ENCODE peak calls at places on chromosomes 1 and 21, in nine cellular contexts. One of them, this sample, is unnamed.

GRCh38 chr21:20443558-20444155 is 554.6 kb upstream of the NCAM2 start:
- DNase-seq in H9: no peak
- DNase-seq in fibroblast of the aortic adventitia: no peak
- DNase-seq in CD8-positive, alpha-beta T cell: no peak
- DNase-seq in RWPE1: no peak
- DNase-seq in Caco-2: no peak
- DNase-seq in Calu3: no peak
- DNase-seq in progenitor cell of endocrine pancreas: no peak
- DNase-seq in upper lobe of right lung: no peak
- DNase-seq in this sample: no peak

GRCh38 chr1:84370266-84370665 is 28.0 kb upstream of the DNASE2B start:
- DNase-seq in fibroblast of the aortic adventitia: no peak
- DNase-seq in RWPE1: no peak
- DNase-seq in Caco-2: no peak
- DNase-seq in upper lobe of right lung: no peak
- DNase-seq in H9: no peak
- DNase-seq in CD8-positive, alpha-beta T cell: no peak
- DNase-seq in Calu3: no peak
- DNase-seq in progenitor cell of endocrine pancreas: no peak
- DNase-seq in this sample: no peak

GRCh38 chr1:8222789-8223188 is 95.1 kb upstream of the SLC45A1 start:
- DNase-seq in upper lobe of right lung: no peak
- DNase-seq in fibroblast of the aortic adventitia: no peak
- DNase-seq in progenitor cell of endocrine pancreas: no peak
- DNase-seq in CD8-positive, alpha-beta T cell: no peak
- DNase-seq in RWPE1: no peak
- DNase-seq in H9: no peak
- DNase-seq in Calu3: no peak
- DNase-seq in Caco-2: no peak
- DNase-seq in this sample: no peak

GRCh38 chr1:182340233-182341058 is 51.1 kb downstream of the GLUL start:
- DNase-seq in upper lobe of right lung: no peak
- DNase-seq in RWPE1: no peak
- DNase-seq in Caco-2: no peak
- DNase-seq in progenitor cell of endocrine pancreas: no peak
- DNase-seq in fibroblast of the aortic adventitia: no peak
- DNase-seq in H9: no peak
- DNase-seq in CD8-positive, alpha-beta T cell: no peak
- DNase-seq in Calu3: no peak
- DNase-seq in this sample: no peak

GRCh38 chr1:116382857-116383256 is 9.8 kb downstream of the ATP1A1 start:
- DNase-seq in Calu3: no peak
- DNase-seq in CD8-positive, alpha-beta T cell: no peak
- DNase-seq in RWPE1: no peak
- DNase-seq in Caco-2: no peak
- DNase-seq in fibroblast of the aortic adventitia: no peak
- DNase-seq in progenitor cell of endocrine pancreas: no peak
- DNase-seq in upper lobe of right lung: no peak
- DNase-seq in H9: no peak
- DNase-seq in this sample: no peak

GRCh38 chr1:152539901-152540300 is 25.6 kb downstream of the CRCT1 start:
- DNase-seq in fibroblast of the aortic adventitia: no peak
- DNase-seq in progenitor cell of endocrine pancreas: no peak
- DNase-seq in Calu3: no peak
- DNase-seq in H9: no peak
- DNase-seq in upper lobe of right lung: no peak
- DNase-seq in Caco-2: no peak
- DNase-seq in RWPE1: no peak
- DNase-seq in CD8-positive, alpha-beta T cell: no peak
- DNase-seq in this sample: no peak

GRCh38 chr1:205802060-205802459 is 10.9 kb downstream of the SLC41A1 start:
- DNase-seq in CD8-positive, alpha-beta T cell: no peak
- DNase-seq in fibroblast of the aortic adventitia: no peak
- DNase-seq in H9: no peak
- DNase-seq in Caco-2: no peak
- DNase-seq in progenitor cell of endocrine pancreas: no peak
- DNase-seq in Calu3: no peak
- DNase-seq in RWPE1: no peak
- DNase-seq in upper lobe of right lung: no peak
- DNase-seq in this sample: no peak

GRCh38 chr1:34425785-34426184 is 249.1 kb downstream of the C1orf94 start:
- DNase-seq in H9: no peak
- DNase-seq in upper lobe of right lung: no peak
- DNase-seq in Caco-2: no peak
- DNase-seq in fibroblast of the aortic adventitia: no peak
- DNase-seq in CD8-positive, alpha-beta T cell: no peak
- DNase-seq in RWPE1: no peak
- DNase-seq in Calu3: no peak
- DNase-seq in progenitor cell of endocrine pancreas: no peak
- DNase-seq in this sample: no peak

GRCh38 chr1:24961334-24961733 is 31.3 kb upstream of the RUNX3 start:
- DNase-seq in RWPE1: no peak
- DNase-seq in H9: no peak
- DNase-seq in Caco-2: no peak
- DNase-seq in upper lobe of right lung: no peak
- DNase-seq in fibroblast of the aortic adventitia: no peak
- DNase-seq in progenitor cell of endocrine pancreas: no peak
- DNase-seq in Calu3: no peak
- DNase-seq in CD8-positive, alpha-beta T cell: no peak
- DNase-seq in this sample: no peak

GRCh38 chr1:161787355-161787754 is 21.2 kb downstream of the ATF6 start:
- DNase-seq in RWPE1: no peak
- DNase-seq in CD8-positive, alpha-beta T cell: no peak
- DNase-seq in progenitor cell of endocrine pancreas: no peak
- DNase-seq in fibroblast of the aortic adventitia: no peak
- DNase-seq in Caco-2: no peak
- DNase-seq in H9: no peak
- DNase-seq in Calu3: no peak
- DNase-seq in upper lobe of right lung: no peak
- DNase-seq in this sample: no peak

GRCh38 chr1:221031890-221032222 is 152.6 kb downstream of the HLX start:
- DNase-seq in upper lobe of right lung: no peak
- DNase-seq in RWPE1: no peak
- DNase-seq in fibroblast of the aortic adventitia: peak
- DNase-seq in CD8-positive, alpha-beta T cell: no peak
- DNase-seq in Calu3: no peak
- DNase-seq in progenitor cell of endocrine pancreas: no peak
- DNase-seq in Caco-2: no peak
- DNase-seq in H9: no peak
- DNase-seq in this sample: no peak

GRCh38 chr21:37005548-37006242 is 807 bp upstream of the RIPPLY3 start:
- DNase-seq in progenitor cell of endocrine pancreas: no peak
- DNase-seq in RWPE1: no peak
- DNase-seq in CD8-positive, alpha-beta T cell: no peak
- DNase-seq in Calu3: no peak
- DNase-seq in Caco-2: no peak
- DNase-seq in fibroblast of the aortic adventitia: no peak
- DNase-seq in upper lobe of right lung: no peak
- DNase-seq in H9: peak
- DNase-seq in this sample: no peak

GRCh38 chr21:41410361-41410760 is 15.7 kb upstream of the MX1 start:
- DNase-seq in Caco-2: no peak
- DNase-seq in CD8-positive, alpha-beta T cell: no peak
- DNase-seq in Calu3: no peak
- DNase-seq in H9: no peak
- DNase-seq in fibroblast of the aortic adventitia: no peak
- DNase-seq in progenitor cell of endocrine pancreas: no peak
- DNase-seq in upper lobe of right lung: no peak
- DNase-seq in RWPE1: no peak
- DNase-seq in this sample: no peak

GRCh38 chr1:228929476-228930027 is 194.3 kb downstream of the RHOU start:
- DNase-seq in upper lobe of right lung: no peak
- DNase-seq in progenitor cell of endocrine pancreas: no peak
- DNase-seq in Calu3: no peak
- DNase-seq in fibroblast of the aortic adventitia: no peak
- DNase-seq in RWPE1: no peak
- DNase-seq in H9: no peak
- DNase-seq in CD8-positive, alpha-beta T cell: no peak
- DNase-seq in Caco-2: no peak
- DNase-seq in this sample: no peak

GRCh38 chr1:218930879-218931278 is 242.8 kb upstream of the LYPLAL1 start:
- DNase-seq in CD8-positive, alpha-beta T cell: no peak
- DNase-seq in fibroblast of the aortic adventitia: peak
- DNase-seq in H9: no peak
- DNase-seq in RWPE1: no peak
- DNase-seq in Caco-2: no peak
- DNase-seq in progenitor cell of endocrine pancreas: no peak
- DNase-seq in upper lobe of right lung: no peak
- DNase-seq in Calu3: no peak
- DNase-seq in this sample: no peak

GRCh38 chr1:212118167-212118871 is 82.8 kb downstream of the DTL start:
- DNase-seq in CD8-positive, alpha-beta T cell: no peak
- DNase-seq in upper lobe of right lung: no peak
- DNase-seq in progenitor cell of endocrine pancreas: no peak
- DNase-seq in Calu3: no peak
- DNase-seq in fibroblast of the aortic adventitia: peak
- DNase-seq in H9: no peak
- DNase-seq in RWPE1: no peak
- DNase-seq in Caco-2: no peak
- DNase-seq in this sample: no peak

GRCh38 chr1:108644984-108645383 is 15.9 kb downstream of the HENMT1 start:
- DNase-seq in Caco-2: no peak
- DNase-seq in RWPE1: no peak
- DNase-seq in CD8-positive, alpha-beta T cell: peak
- DNase-seq in upper lobe of right lung: no peak
- DNase-seq in progenitor cell of endocrine pancreas: no peak
- DNase-seq in fibroblast of the aortic adventitia: no peak
- DNase-seq in Calu3: no peak
- DNase-seq in H9: no peak
- DNase-seq in this sample: no peak

GRCh38 chr1:108645479-108646184 is 15.3 kb downstream of the HENMT1 start:
- DNase-seq in Calu3: no peak
- DNase-seq in Caco-2: no peak
- DNase-seq in H9: no peak
- DNase-seq in CD8-positive, alpha-beta T cell: peak
- DNase-seq in RWPE1: no peak
- DNase-seq in fibroblast of the aortic adventitia: peak
- DNase-seq in progenitor cell of endocrine pancreas: no peak
- DNase-seq in upper lobe of right lung: no peak
- DNase-seq in this sample: no peak

GRCh38 chr1:108646265-108646660 is 14.6 kb downstream of the HENMT1 start:
- DNase-seq in upper lobe of right lung: no peak
- DNase-seq in H9: no peak
- DNase-seq in CD8-positive, alpha-beta T cell: no peak
- DNase-seq in fibroblast of the aortic adventitia: no peak
- DNase-seq in RWPE1: no peak
- DNase-seq in progenitor cell of endocrine pancreas: no peak
- DNase-seq in Calu3: no peak
- DNase-seq in Caco-2: no peak
- DNase-seq in this sample: no peak

GRCh38 chr1:108646661-108647269 is 14.1 kb downstream of the HENMT1 start:
- DNase-seq in upper lobe of right lung: peak
- DNase-seq in Calu3: peak
- DNase-seq in CD8-positive, alpha-beta T cell: peak
- DNase-seq in progenitor cell of endocrine pancreas: no peak
- DNase-seq in Caco-2: peak
- DNase-seq in RWPE1: no peak
- DNase-seq in fibroblast of the aortic adventitia: peak
- DNase-seq in H9: no peak
- DNase-seq in this sample: no peak

DNA sequence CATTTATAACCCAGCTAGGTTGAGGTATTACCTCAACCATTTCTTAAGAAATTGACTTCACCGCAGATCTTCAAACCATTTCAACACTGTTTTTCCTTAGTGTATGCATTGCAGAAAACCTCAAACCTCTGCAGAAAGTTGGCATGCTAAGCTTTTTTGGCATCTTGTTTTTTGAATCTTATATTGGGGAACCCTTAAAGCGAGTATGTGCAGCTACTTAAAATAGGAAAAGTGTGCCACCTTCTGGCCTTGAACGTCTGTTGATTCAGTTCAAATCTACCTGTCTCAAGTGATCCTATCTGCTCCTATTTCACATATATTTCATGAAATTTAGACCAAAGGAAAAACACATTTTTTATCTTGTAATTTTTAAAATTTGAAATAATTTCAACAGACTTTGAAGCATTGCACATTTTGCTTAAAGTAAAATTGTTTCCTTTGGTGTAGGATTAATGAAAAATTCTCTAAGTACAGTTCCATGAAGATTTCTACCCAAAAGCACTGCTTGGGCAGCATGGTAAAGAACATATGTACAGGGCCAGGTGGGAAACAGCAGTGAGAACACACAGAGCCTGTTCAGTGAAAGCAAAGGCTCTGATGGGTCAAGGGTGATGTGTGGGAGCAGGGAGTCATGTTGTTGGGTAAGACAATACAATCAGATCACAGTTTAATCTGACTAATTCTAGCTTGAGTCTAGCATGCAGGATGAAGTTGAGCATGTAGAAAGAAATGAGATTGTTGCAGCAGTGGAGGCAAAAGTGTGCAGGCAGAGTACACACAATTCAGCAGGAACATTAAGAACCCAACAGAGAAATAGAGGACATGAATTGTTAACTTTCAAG is 17.2 kb downstream of the HENMT1 start:
- DNase-seq in progenitor cell of endocrine pancreas: no peak
- DNase-seq in upper lobe of right lung: no peak
- DNase-seq in CD8-positive, alpha-beta T cell: peak
- DNase-seq in RWPE1: peak
- DNase-seq in H9: no peak
- DNase-seq in Caco-2: no peak
- DNase-seq in fibroblast of the aortic adventitia: peak
- DNase-seq in Calu3: peak
- DNase-seq in this sample: peak
- TF ChIP-seq CTCF in progenitor cell of endocrine pancreas: peak
- TF ChIP-seq CTCF in upper lobe of right lung: peak
- TF ChIP-seq CTCF in CD8-positive, alpha-beta T cell: peak
- TF ChIP-seq CTCF in RWPE1: peak
- TF ChIP-seq CTCF in H9: peak
- TF ChIP-seq CTCF in Caco-2: peak
- TF ChIP-seq CTCF in fibroblast of the aortic adventitia: peak
- TF ChIP-seq CTCF in Calu3: peak
- TF ChIP-seq CTCF in this sample: peak

GRCh38 chr1:66925558-66925910 is 744 bp downstream of the MIER1 start:
- DNase-seq in Calu3: no peak
- DNase-seq in upper lobe of right lung: no peak
- DNase-seq in RWPE1: no peak
- DNase-seq in progenitor cell of endocrine pancreas: no peak
- DNase-seq in fibroblast of the aortic adventitia: no peak
- DNase-seq in Caco-2: no peak
- DNase-seq in CD8-positive, alpha-beta T cell: no peak
- DNase-seq in H9: no peak
- DNase-seq in this sample: no peak
- TF ChIP-seq CTCF in Calu3: no peak
- TF ChIP-seq CTCF in upper lobe of right lung: peak
- TF ChIP-seq CTCF in RWPE1: no peak
- TF ChIP-seq CTCF in progenitor cell of endocrine pancreas: no peak
- TF ChIP-seq CTCF in fibroblast of the aortic adventitia: no peak
- TF ChIP-seq CTCF in Caco-2: no peak
- TF ChIP-seq CTCF in CD8-positive, alpha-beta T cell: no peak
- TF ChIP-seq CTCF in H9: no peak
- TF ChIP-seq CTCF in this sample: no peak

GRCh38 chr1:17066530-17067426 is 12.9 kb upstream of the SDHB start:
- DNase-seq in RWPE1: no peak
- DNase-seq in Caco-2: no peak
- DNase-seq in progenitor cell of endocrine pancreas: no peak
- DNase-seq in fibroblast of the aortic adventitia: no peak
- DNase-seq in Calu3: no peak
- DNase-seq in H9: no peak
- DNase-seq in CD8-positive, alpha-beta T cell: no peak
- DNase-seq in upper lobe of right lung: no peak
- DNase-seq in this sample: no peak
- TF ChIP-seq CTCF in RWPE1: no peak
- TF ChIP-seq CTCF in Caco-2: no peak
- TF ChIP-seq CTCF in progenitor cell of endocrine pancreas: no peak
- TF ChIP-seq CTCF in fibroblast of the aortic adventitia: no peak
- TF ChIP-seq CTCF in Calu3: no peak
- TF ChIP-seq CTCF in H9: no peak
- TF ChIP-seq CTCF in CD8-positive, alpha-beta T cell: no peak
- TF ChIP-seq CTCF in upper lobe of right lung: no peak
- TF ChIP-seq CTCF in this sample: no peak

GRCh38 chr1:37323486-37324377 is 150.6 kb upstream of the ZC3H12A start:
- DNase-seq in progenitor cell of endocrine pancreas: no peak
- DNase-seq in H9: peak
- DNase-seq in RWPE1: peak
- DNase-seq in upper lobe of right lung: no peak
- DNase-seq in fibroblast of the aortic adventitia: peak
- DNase-seq in Calu3: peak
- DNase-seq in CD8-positive, alpha-beta T cell: no peak
- DNase-seq in Caco-2: no peak
- DNase-seq in this sample: peak
- TF ChIP-seq CTCF in progenitor cell of endocrine pancreas: peak
- TF ChIP-seq CTCF in H9: peak
- TF ChIP-seq CTCF in RWPE1: peak
- TF ChIP-seq CTCF in upper lobe of right lung: peak
- TF ChIP-seq CTCF in fibroblast of the aortic adventitia: peak
- TF ChIP-seq CTCF in Calu3: peak
- TF ChIP-seq CTCF in CD8-positive, alpha-beta T cell: peak
- TF ChIP-seq CTCF in Caco-2: peak
- TF ChIP-seq CTCF in this sample: peak

This sample was measured in D721Med.